ENCODE peak calls at places on chromosomes 4 and X, in eight cellular contexts. One of them, this sample, is unnamed. For H3K4me1, the result is how much of the 10 kb centered on the place peaks cover.

GRCh38 chr4:139902328-139903217 is 237.0 kb downstream of the MGST2 start:
- DNase-seq in MM.1S: no peak
- DNase-seq in HCT116: no peak
- DNase-seq in OCI-LY7: no peak
- DNase-seq in GM23248: peak
- DNase-seq in H9: no peak
- DNase-seq in fibroblast of lung: peak
- DNase-seq in neuronal stem cell: no peak
- DNase-seq in this sample: no peak

GRCh38 chr4:73911746-73912145 is 42.6 kb downstream of the CXCL1 start:
- DNase-seq in GM23248: no peak
- DNase-seq in fibroblast of lung: no peak
- DNase-seq in HCT116: no peak
- DNase-seq in OCI-LY7: no peak
- DNase-seq in MM.1S: no peak
- DNase-seq in H9: no peak
- DNase-seq in neuronal stem cell: no peak
- DNase-seq in this sample: no peak

GRCh38 chr4:161629694-161630441 is 533.9 kb downstream of the FSTL5 start:
- DNase-seq in H9: no peak
- DNase-seq in neuronal stem cell: no peak
- DNase-seq in MM.1S: no peak
- DNase-seq in OCI-LY7: no peak
- DNase-seq in HCT116: no peak
- DNase-seq in fibroblast of lung: no peak
- DNase-seq in GM23248: no peak
- DNase-seq in this sample: no peak

GRCh38 chrX:47577901-47578300 is 4.3 kb upstream of the TIMP1 start:
- DNase-seq in HCT116: no peak
- DNase-seq in GM23248: no peak
- DNase-seq in fibroblast of lung: no peak
- DNase-seq in OCI-LY7: no peak
- DNase-seq in neuronal stem cell: no peak
- DNase-seq in MM.1S: no peak
- DNase-seq in H9: no peak
- DNase-seq in this sample: no peak

GRCh38 chrX:31483336-31483735 is 411.5 kb upstream of the FTHL17 start:
- DNase-seq in H9: no peak
- DNase-seq in OCI-LY7: no peak
- DNase-seq in fibroblast of lung: peak
- DNase-seq in neuronal stem cell: no peak
- DNase-seq in HCT116: no peak
- DNase-seq in GM23248: peak
- DNase-seq in MM.1S: no peak
- DNase-seq in this sample: no peak

GRCh38 chr4:154036856-154037255 is 248.0 kb upstream of the SFRP2 start:
- DNase-seq in HCT116: no peak
- DNase-seq in H9: no peak
- DNase-seq in fibroblast of lung: no peak
- DNase-seq in OCI-LY7: no peak
- DNase-seq in neuronal stem cell: no peak
- DNase-seq in GM23248: no peak
- DNase-seq in MM.1S: no peak
- DNase-seq in this sample: no peak

GRCh38 chr4:7387925-7388324 is 46.8 kb downstream of the PSAPL1 start:
- DNase-seq in HCT116: no peak
- DNase-seq in MM.1S: no peak
- DNase-seq in H9: peak
- DNase-seq in GM23248: no peak
- DNase-seq in OCI-LY7: no peak
- DNase-seq in neuronal stem cell: no peak
- DNase-seq in fibroblast of lung: no peak
- DNase-seq in this sample: no peak

GRCh38 chrX:10169180-10169579 is 12.4 kb downstream of the CLCN4 start:
- DNase-seq in fibroblast of lung: no peak
- DNase-seq in MM.1S: no peak
- DNase-seq in neuronal stem cell: no peak
- DNase-seq in HCT116: no peak
- DNase-seq in OCI-LY7: no peak
- DNase-seq in H9: no peak
- DNase-seq in GM23248: no peak
- DNase-seq in this sample: no peak

GRCh38 chr4:106312997-106313522 is 2.9 kb downstream of the TBCK start:
- DNase-seq in HCT116: no peak
- DNase-seq in GM23248: no peak
- DNase-seq in OCI-LY7: no peak
- DNase-seq in MM.1S: no peak
- DNase-seq in fibroblast of lung: no peak
- DNase-seq in H9: no peak
- DNase-seq in neuronal stem cell: no peak
- DNase-seq in this sample: no peak

GRCh38 chrX:21662761-21663160 is 4.6 kb upstream of the KLHL34 start:
- DNase-seq in GM23248: no peak
- DNase-seq in OCI-LY7: no peak
- DNase-seq in neuronal stem cell: no peak
- DNase-seq in H9: no peak
- DNase-seq in fibroblast of lung: no peak
- DNase-seq in MM.1S: no peak
- DNase-seq in HCT116: no peak
- DNase-seq in this sample: no peak

GRCh38 chrX:136627381-136627780 is 20.6 kb upstream of the CD40LG start:
- DNase-seq in H9: no peak
- DNase-seq in fibroblast of lung: no peak
- DNase-seq in OCI-LY7: no peak
- DNase-seq in HCT116: no peak
- DNase-seq in neuronal stem cell: no peak
- DNase-seq in GM23248: no peak
- DNase-seq in MM.1S: no peak
- DNase-seq in this sample: peak

GRCh38 chrX:130645955-130646583 is 244.3 kb downstream of the RBMX2 start:
- DNase-seq in HCT116: no peak
- DNase-seq in OCI-LY7: no peak
- DNase-seq in MM.1S: no peak
- DNase-seq in GM23248: no peak
- DNase-seq in fibroblast of lung: peak
- DNase-seq in H9: no peak
- DNase-seq in neuronal stem cell: no peak
- DNase-seq in this sample: no peak

GRCh38 chr4:26213317-26213716 is 107.5 kb upstream of the RBPJ start:
- DNase-seq in neuronal stem cell: no peak
- DNase-seq in fibroblast of lung: no peak
- DNase-seq in GM23248: no peak
- DNase-seq in HCT116: no peak
- DNase-seq in H9: no peak
- DNase-seq in MM.1S: no peak
- DNase-seq in OCI-LY7: no peak
- DNase-seq in this sample: no peak

GRCh38 chr4:108751321-108751720 is 11.5 kb downstream of the ETNPPL start:
- DNase-seq in HCT116: no peak
- DNase-seq in OCI-LY7: no peak
- DNase-seq in MM.1S: peak
- DNase-seq in H9: no peak
- DNase-seq in fibroblast of lung: no peak
- DNase-seq in GM23248: no peak
- DNase-seq in neuronal stem cell: no peak
- DNase-seq in this sample: no peak

GRCh38 chr4:48016141-48017107 is at the start of the genes CNGA1 and NIPAL1:
- DNase-seq in GM23248: peak
- DNase-seq in MM.1S: peak
- DNase-seq in HCT116: peak
- DNase-seq in neuronal stem cell: peak
- DNase-seq in OCI-LY7: peak
- DNase-seq in H9: peak
- DNase-seq in fibroblast of lung: peak
- DNase-seq in this sample: no peak

GRCh38 chr4:122577808-122578781 is 42.8 kb downstream of the IL21 start:
- DNase-seq in GM23248: peak
- DNase-seq in OCI-LY7: peak
- DNase-seq in MM.1S: peak
- DNase-seq in H9: no peak
- DNase-seq in neuronal stem cell: peak
- DNase-seq in fibroblast of lung: peak
- DNase-seq in HCT116: peak
- DNase-seq in this sample: peak

GRCh38 chr4:165953181-165953580 is 80.1 kb downstream of the TLL1 start:
- DNase-seq in neuronal stem cell: no peak
- DNase-seq in GM23248: no peak
- DNase-seq in H9: no peak
- DNase-seq in fibroblast of lung: no peak
- DNase-seq in MM.1S: no peak
- DNase-seq in OCI-LY7: no peak
- DNase-seq in HCT116: no peak
- DNase-seq in this sample: no peak

GRCh38 chr4:186414365-186414764 is 141.0 kb downstream of the MTNR1A start:
- DNase-seq in neuronal stem cell: no peak
- DNase-seq in MM.1S: no peak
- DNase-seq in GM23248: no peak
- DNase-seq in H9: no peak
- DNase-seq in fibroblast of lung: no peak
- DNase-seq in OCI-LY7: no peak
- DNase-seq in HCT116: no peak
- DNase-seq in this sample: no peak

GRCh38 chr4:88177981-88178632 is 19.7 kb upstream of the ABCG2 start:
- DNase-seq in MM.1S: peak
- DNase-seq in HCT116: peak
- DNase-seq in neuronal stem cell: no peak
- DNase-seq in OCI-LY7: no peak
- DNase-seq in H9: peak
- DNase-seq in fibroblast of lung: peak
- DNase-seq in GM23248: peak
- DNase-seq in this sample: no peak

GRCh38 chrX:142068365-142068764 is 136.7 kb downstream of the MAGEC2 start:
- DNase-seq in neuronal stem cell: no peak
- DNase-seq in HCT116: no peak
- DNase-seq in H9: no peak
- DNase-seq in MM.1S: no peak
- DNase-seq in GM23248: no peak
- DNase-seq in OCI-LY7: no peak
- DNase-seq in fibroblast of lung: no peak
- DNase-seq in this sample: no peak

GRCh38 chr4:139853309-139853708 is 187.7 kb downstream of the MGST2 start:
- DNase-seq in HCT116: no peak
- DNase-seq in H9: peak
- DNase-seq in OCI-LY7: no peak
- DNase-seq in MM.1S: no peak
- DNase-seq in GM23248: no peak
- DNase-seq in fibroblast of lung: no peak
- DNase-seq in neuronal stem cell: no peak
- DNase-seq in this sample: no peak

DNA sequence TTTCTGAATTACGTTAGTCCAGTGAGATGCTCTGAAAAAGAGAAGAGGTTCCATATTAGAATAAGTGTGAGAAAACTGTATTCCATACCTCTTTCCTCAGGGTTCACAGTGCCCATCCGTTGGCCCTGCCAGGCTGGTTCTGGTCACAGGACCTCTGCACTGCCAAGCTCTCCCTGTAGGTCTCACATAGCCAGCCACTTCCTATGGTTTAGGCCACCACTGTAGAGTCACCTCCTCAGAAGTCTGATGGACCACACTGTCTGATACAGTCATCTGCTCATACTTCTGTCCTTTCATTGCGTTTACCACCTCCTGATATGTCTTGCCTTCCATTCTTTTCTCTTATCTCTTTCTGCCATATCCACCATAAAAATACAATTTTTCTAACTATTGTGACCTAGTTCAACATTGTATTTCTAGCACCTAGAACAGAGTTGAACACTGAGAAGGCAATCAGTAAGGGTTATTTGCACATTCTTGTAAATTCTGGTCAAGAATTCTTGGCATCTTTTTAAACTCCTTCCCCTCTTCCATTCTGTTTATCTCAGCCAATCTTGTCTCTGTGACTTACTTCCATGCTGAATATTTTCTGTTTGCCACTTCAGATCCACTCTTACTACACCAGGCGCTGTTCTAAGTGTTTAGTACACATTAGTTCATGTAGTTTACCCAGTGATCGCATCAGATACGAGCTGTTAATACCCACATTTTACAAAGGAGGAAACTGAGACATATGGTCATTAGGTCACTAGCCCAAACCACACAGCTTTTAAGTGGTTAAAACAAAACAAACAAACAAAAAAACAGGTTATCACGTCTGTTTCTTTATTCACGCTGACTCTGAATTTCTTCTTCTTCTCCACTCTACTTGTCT is 125.6 kb downstream of the CBR4 start:
- DNase-seq in neuronal stem cell: no peak
- DNase-seq in HCT116: no peak
- DNase-seq in H9: no peak
- DNase-seq in OCI-LY7: no peak
- DNase-seq in MM.1S: no peak
- DNase-seq in GM23248: no peak
- DNase-seq in fibroblast of lung: no peak
- DNase-seq in this sample: no peak
- H3K4me1 ChIP-seq in neuronal stem cell: under half
- H3K4me1 ChIP-seq in HCT116: under half
- H3K4me1 ChIP-seq in H9: under half
- H3K4me1 ChIP-seq in OCI-LY7: under half
- H3K4me1 ChIP-seq in MM.1S: under half
- H3K4me1 ChIP-seq in GM23248: under half
- H3K4me1 ChIP-seq in fibroblast of lung: under half
- H3K4me1 ChIP-seq in this sample: under half

GRCh38 chrX:71532753-71533425 is at the start of gene OGT:
- DNase-seq in neuronal stem cell: peak
- DNase-seq in MM.1S: peak
- DNase-seq in H9: peak
- DNase-seq in HCT116: peak
- DNase-seq in GM23248: peak
- DNase-seq in fibroblast of lung: peak
- DNase-seq in OCI-LY7: peak
- DNase-seq in this sample: peak
- H2AFZ ChIP-seq in neuronal stem cell: peak
- H2AFZ ChIP-seq in MM.1S: peak
- H2AFZ ChIP-seq in H9: no peak
- H2AFZ ChIP-seq in HCT116: peak
- H2AFZ ChIP-seq in GM23248: peak
- H2AFZ ChIP-seq in fibroblast of lung: peak
- H2AFZ ChIP-seq in OCI-LY7: peak
- H2AFZ ChIP-seq in this sample: peak

DNA sequence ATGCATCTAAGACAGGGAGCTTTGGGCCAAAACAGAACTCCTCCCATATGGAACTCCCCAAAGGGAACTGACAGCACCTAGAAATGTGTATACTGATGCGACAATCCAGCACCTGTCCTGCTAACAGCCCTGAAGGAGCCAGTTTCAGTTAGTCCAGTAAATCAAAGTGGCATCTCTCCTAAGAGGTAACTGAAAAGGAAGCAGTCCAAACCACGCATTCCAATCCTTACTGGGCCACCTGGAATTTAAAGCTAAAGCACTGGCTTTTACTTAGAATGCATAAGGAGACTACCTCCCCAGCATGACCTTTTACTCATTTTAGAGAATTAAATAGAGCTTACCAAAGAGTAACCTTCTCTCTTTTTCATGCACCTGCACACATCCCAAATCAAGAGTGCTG is 586.8 kb upstream of the PITX2 start:
- DNase-seq in fibroblast of lung: no peak
- DNase-seq in MM.1S: no peak
- DNase-seq in H9: no peak
- DNase-seq in HCT116: no peak
- DNase-seq in neuronal stem cell: no peak
- DNase-seq in GM23248: no peak
- DNase-seq in OCI-LY7: no peak
- DNase-seq in this sample: no peak
- H3K4me1 ChIP-seq in fibroblast of lung: under half
- H3K4me1 ChIP-seq in MM.1S: under half
- H3K4me1 ChIP-seq in H9: under half
- H3K4me1 ChIP-seq in HCT116: under half
- H3K4me1 ChIP-seq in neuronal stem cell: under half
- H3K4me1 ChIP-seq in GM23248: under half
- H3K4me1 ChIP-seq in OCI-LY7: under half
- H3K4me1 ChIP-seq in this sample: under half

GRCh38 chrX:57172544-57172943 is 35.3 kb upstream of the SPIN2A start:
- DNase-seq in neuronal stem cell: no peak
- DNase-seq in H9: no peak
- DNase-seq in HCT116: no peak
- DNase-seq in MM.1S: no peak
- DNase-seq in fibroblast of lung: no peak
- DNase-seq in OCI-LY7: no peak
- DNase-seq in GM23248: peak
- DNase-seq in this sample: no peak
- H2AFZ ChIP-seq in neuronal stem cell: no peak
- H2AFZ ChIP-seq in H9: no peak
- H2AFZ ChIP-seq in HCT116: no peak
- H2AFZ ChIP-seq in MM.1S: no peak
- H2AFZ ChIP-seq in fibroblast of lung: no peak
- H2AFZ ChIP-seq in OCI-LY7: no peak
- H2AFZ ChIP-seq in GM23248: no peak
- H2AFZ ChIP-seq in this sample: no peak

This sample was measured in DND-41.